ENCODE peak calls at places on chromosomes 12 and 14, in four cellular contexts. P is lower lobe of right lung; G is HepG2; R is CD8-positive, alpha-beta T cell. A is an unnamed sample.
A peak's percentile ranks its signal among the peaks of the same experiment; 100 is the strongest.

GRCh38 chr12:101924647-101925046 is 47.3 kb downstream of the DRAM1 start:
- DNase-seq in G (no peak), R (no peak), P (no peak), A (no peak)

GRCh38 chr12:47715393-47715876 is 9.6 kb upstream of the RPAP3 start:
- DNase-seq in G (peak; percentile 76), P (peak; percentile 81), R (peak; percentile 56), A (peak; percentile 70)

GRCh38 chr12:108616941-108617858 is 16.5 kb downstream of the SELPLG start:
- DNase-seq in R (peak; percentile 52), G (no peak), P (peak; percentile 64), A (peak; percentile 68)

GRCh38 chr14:35380794-35381193 is 23.8 kb downstream of the NFKBIA start:
- DNase-seq in P (no peak), R (no peak), G (no peak), A (no peak)

GRCh38 chr14:83290447-83290846 is 1756.8 kb upstream of the SEL1L start:
- DNase-seq in R (no peak), G (no peak), P (no peak), A (no peak)

GRCh38 chr14:25009891-25010290 is 40.1 kb downstream of the STXBP6 start:
- DNase-seq in G (peak; percentile 70), R (no peak), P (no peak), A (no peak)

GRCh38 chr12:92144045-92144630 is 1.5 kb downstream of the BTG1 start:
- DNase-seq in P (peak; percentile 63), G (peak; percentile 81), R (peak; percentile 60), A (peak; percentile 67)

GRCh38 chr12:78338054-78338785 is 507.5 kb downstream of the NAV3 start:
- DNase-seq in P (no peak), G (no peak), R (no peak), A (no peak)

GRCh38 chr12:46825526-46826414 is at the start of gene SLC38A4:
- DNase-seq in G (peak; percentile 40), P (peak; percentile 49), R (no peak), A (no peak)

GRCh38 chr12:121803861-121804416 is at the start of gene SETD1B:
- DNase-seq in P (peak; percentile 77), R (no peak), G (no peak), A (peak; percentile 83)

GRCh38 chr12:118059645-118060275 is 1.2 kb downstream of the WSB2 start:
- DNase-seq in P (no peak), G (no peak), R (no peak), A (no peak)

GRCh38 chr14:38256358-38256840 is 506 bp upstream of the CLEC14A start:
- DNase-seq in G (no peak), R (no peak), P (no peak), A (no peak)

GRCh38 chr12:121610239-121611149 is 15.8 kb upstream of the ORAI1 start:
- DNase-seq in P (no peak), R (no peak), G (no peak), A (no peak)

GRCh38 chr12:69570545-69571399 is 14.5 kb upstream of the CCT2 start:
- DNase-seq in P (no peak), G (peak; percentile 54), R (peak; percentile 5), A (no peak)

GRCh38 chr12:69443916-69444315 is 26.3 kb upstream of the FRS2 start:
- DNase-seq in P (no peak), G (no peak), R (no peak), A (no peak)

GRCh38 chr14:102949062-102949800 is 26.8 kb downstream of the AMN start:
- DNase-seq in R (no peak), P (no peak), G (no peak), A (no peak)

GRCh38 chr14:61567838-61568571 is 127.3 kb upstream of the HIF1A start:
- DNase-seq in G (no peak), P (no peak), R (no peak), A (no peak)
- H3K27ac ChIP-seq in G (no peak overlapping the region), P (peak overlapping the region; percentile 53), R (no peak overlapping the region), A (peak overlapping the region; percentile 36)

GRCh38 chr12:48716493-48717251 is at the start of gene CCNT1:
- DNase-seq in P (peak; percentile 99), G (peak; percentile 100), R (peak; percentile 96), A (peak; percentile 100)
- TF ChIP-seq CTCF in P (no peak), G (peak; percentile 28), R (no peak), A (no peak)

GRCh38 chr14:81209187-81209836 is 11.4 kb downstream of the GTF2A1 start:
- DNase-seq in P (no peak), R (no peak), G (no peak), A (no peak)
- H3K4me3 ChIP-seq in P (no peak overlapping the region), R (no peak overlapping the region), G (no peak overlapping the region), A (no peak overlapping the region)

GRCh38 chr12:106085213-106085612 is 53.5 kb downstream of the NUAK1 start:
- DNase-seq in P (no peak), G (no peak), R (no peak), A (no peak)

GRCh38 chr12:106082216-106083175 is 56.3 kb downstream of the NUAK1 start:
- DNase-seq in G (no peak), P (no peak), R (no peak), A (no peak)

GRCh38 chr12:106086696-106087095 is 52.1 kb downstream of the NUAK1 start:
- DNase-seq in R (no peak), P (no peak), G (no peak), A (no peak)

GRCh38 chr12:106084759-106085158 is 54.0 kb downstream of the NUAK1 start:
- DNase-seq in G (no peak), P (no peak), R (no peak), A (no peak)

GRCh38 chr12:106084048-106084671 is 54.6 kb downstream of the NUAK1 start:
- DNase-seq in G (peak; percentile 29), P (no peak), R (no peak), A (no peak)
- H3K27ac ChIP-seq in G (no peak overlapping the region), P (peak overlapping the region; percentile 27), R (no peak overlapping the region), A (peak overlapping the region; percentile 0)

GRCh38 chr12:32502693-32503510 is 103.5 kb downstream of the FGD4 start:
- DNase-seq in G (no peak), P (no peak), R (no peak), A (no peak)
- TF ChIP-seq CTCF in G (no peak), P (no peak), R (no peak), A (no peak)

GRCh38 chr14:90773196-90773486 is 43.1 kb downstream of the TTC7B start:
- DNase-seq in G (no peak), P (no peak), R (no peak), A (no peak)

GRCh38 chr14:90773705-90774104 is 42.5 kb downstream of the TTC7B start:
- DNase-seq in G (no peak), R (no peak), P (no peak), A (no peak)

GRCh38 chr14:90775441-90775840 is 40.8 kb downstream of the TTC7B start:
- DNase-seq in G (no peak), R (no peak), P (no peak), A (no peak)

GRCh38 chr14:90777358-90777757 is 38.9 kb downstream of the TTC7B start:
- DNase-seq in G (no peak), R (no peak), P (no peak), A (no peak)

GRCh38 chr14:90774316-90774715 is 41.9 kb downstream of the TTC7B start:
- DNase-seq in G (no peak), R (no peak), P (no peak), A (no peak)
- H3K4me3 ChIP-seq in G (no peak overlapping the region), R (no peak overlapping the region), P (no peak overlapping the region), A (no peak overlapping the region)

GRCh38 chr12:56633465-56634241 is 3.5 kb upstream of the BAZ2A start:
- DNase-seq in R (no peak), P (no peak), G (no peak), A (no peak)
- H3K27ac ChIP-seq in R (no peak overlapping the region), P (peak overlapping the region; percentile 91), G (peak overlapping the region; percentile 44), A (peak overlapping the region; percentile 92)

GRCh38 chr14:90987140-90987539 is 73.3 kb downstream of the RPS6KA5 start:
- DNase-seq in P (no peak), G (no peak), R (no peak), A (no peak)

GRCh38 chr14:90983560-90983959 is 76.9 kb downstream of the RPS6KA5 start:
- DNase-seq in G (no peak), R (no peak), P (no peak), A (no peak)

GRCh38 chr14:90981658-90982057 is 78.8 kb downstream of the RPS6KA5 start:
- DNase-seq in R (no peak), P (no peak), G (no peak), A (no peak)

GRCh38 chr14:90985601-90986242 is 74.7 kb downstream of the RPS6KA5 start:
- DNase-seq in G (no peak), P (no peak), R (no peak), A (no peak)

DNA sequence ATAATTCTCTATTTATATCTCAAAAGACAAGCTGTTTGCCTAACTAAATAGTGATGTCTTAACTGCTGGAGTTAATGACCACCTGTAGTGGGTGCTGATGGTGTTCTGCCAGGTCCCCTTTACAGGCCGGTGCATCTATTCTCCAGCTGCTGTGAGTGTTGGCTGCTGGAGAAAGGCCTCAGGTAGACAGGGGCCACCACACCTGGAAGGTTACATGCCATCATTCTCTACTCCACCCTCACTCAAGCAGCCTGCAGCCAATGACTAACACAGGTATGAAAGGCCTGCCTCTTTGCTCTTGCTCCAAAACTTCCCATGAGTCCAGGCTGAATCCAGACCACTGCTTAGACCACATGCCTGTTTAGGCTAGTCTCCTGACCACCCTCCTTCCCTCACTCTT is 73.9 kb downstream of the RPS6KA5 start:
- DNase-seq in G (no peak), P (no peak), R (no peak), A (no peak)
- TF ChIP-seq CTCF in G (no peak), P (no peak), R (no peak), A (no peak)

GRCh38 chr12:130162771-130163460 is 652 bp downstream of the FZD10 start:
- DNase-seq in P (no peak), G (no peak), R (no peak), A (peak; percentile 58)
- H3K4me3 ChIP-seq in P (peak overlapping the region; percentile 52), G (no peak overlapping the region), R (no peak overlapping the region), A (peak overlapping the region; percentile 35)

A was measured in upper lobe of right lung.